ENCODE peak calls at places on chromosomes 12 and 14, in four cellular contexts. Z, I, H and D are unnamed samples.

GRCh38 chr12:30701056-30701455 is 5.4 kb upstream of the IPO8 start:
- DNase-seq in Z (no peak), I (peak), H (no peak), D (no peak)

GRCh38 chr12:92369643-92370042 is 224.0 kb upstream of the BTG1 start:
- DNase-seq in Z (no peak), I (no peak), H (no peak), D (no peak)

GRCh38 chr14:73762375-73762822 is 48.2 kb upstream of the PNMA1 start:
- DNase-seq in Z (no peak), I (no peak), H (no peak), D (no peak)

GRCh38 chr12:62862259-62862881 is 72.6 kb downstream of the PPM1H start:
- DNase-seq in Z (no peak), I (peak), H (no peak), D (no peak)

GRCh38 chr14:54882521-54882920 is 20.1 kb downstream of the GCH1 start:
- DNase-seq in Z (no peak), I (no peak), H (no peak), D (no peak)

GRCh38 chr12:66899567-66899966 is 220.7 kb upstream of the GRIP1 start:
- DNase-seq in Z (no peak), I (no peak), H (no peak), D (no peak)

GRCh38 chr12:91506461-91506860 is 323.8 kb upstream of the DCN start:
- DNase-seq in Z (no peak), I (no peak), H (no peak), D (no peak)

GRCh38 chr14:94089479-94089878 is 8.4 kb downstream of the IFI27L1 start:
- DNase-seq in Z (no peak), I (peak), H (no peak), D (no peak)

GRCh38 chr14:37623552-37623951 is 28.1 kb downstream of the TTC6 start:
- DNase-seq in Z (no peak), I (peak), H (no peak), D (no peak)

GRCh38 chr12:117111386-117112267 is 12.4 kb upstream of the TESC start:
- DNase-seq in Z (no peak), I (no peak), H (no peak), D (no peak)